ENCODE peak calls at places on chromosomes 7 and 10, in seven cellular contexts. E is HFF-Myc, S is transverse colon, D is cardiac muscle cell, Y is suprapubic skin, U is mammary epithelial cell, P is sigmoid colon. I is an unnamed sample.

GRCh38 chr7:36175872-36176271 is 22.8 kb downstream of the EEPD1 start:
- DNase-seq in E (no peak), S (peak), D (no peak), Y (no peak), U (no peak), P (peak), I (no peak)

GRCh38 chr7:33444501-33444900 is 315.1 kb downstream of the BBS9 start:
- DNase-seq in E (no peak), S (no peak), D (no peak), Y (no peak), U (no peak), P (peak), I (peak)

GRCh38 chr7:1392556-1392955 is 66.7 kb downstream of the MICALL2 start:
- DNase-seq in E (no peak), S (no peak), D (no peak), Y (no peak), U (no peak), P (no peak), I (no peak)

GRCh38 chr7:16669581-16669980 is 23.6 kb downstream of the BZW2 start:
- DNase-seq in E (no peak), S (no peak), D (no peak), Y (no peak), U (no peak), P (no peak), I (peak)

GRCh38 chr7:98232799-98233198 is 19.2 kb downstream of the TECPR1 start:
- DNase-seq in E (no peak), S (no peak), D (no peak), Y (no peak), U (no peak), P (no peak), I (no peak)

GRCh38 chr7:98281757-98282652 is 519 bp downstream of the BRI3 start:
- DNase-seq in E (no peak), S (peak), D (no peak), Y (no peak), U (no peak), P (peak), I (no peak)

GRCh38 chr7:80392229-80393169 is 119.4 kb downstream of the GNAT3 start:
- DNase-seq in E (no peak), S (no peak), D (peak), Y (no peak), U (peak), P (no peak), I (peak)

GRCh38 chr7:46150721-46151120 is 229.6 kb upstream of the IGFBP3 start:
- DNase-seq in E (no peak), S (no peak), D (no peak), Y (no peak), U (no peak), P (no peak), I (peak)

GRCh38 chr7:83148776-83149175 is 13.9 kb downstream of the PCLO start:
- DNase-seq in E (no peak), S (no peak), D (no peak), Y (no peak), U (peak), P (no peak), I (peak)

GRCh38 chr7:116455009-116455408 is 44.5 kb upstream of the CAV2 start:
- DNase-seq in E (no peak), S (no peak), D (no peak), Y (no peak), U (peak), P (no peak), I (peak)

GRCh38 chr7:104536956-104537355 is 208.6 kb downstream of the LHFPL3 start:
- DNase-seq in E (no peak), S (no peak), D (no peak), Y (no peak), U (no peak), P (no peak), I (no peak)

GRCh38 chr7:28999421-28999820 is 41.3 kb upstream of the TRIL start:
- DNase-seq in E (no peak), S (no peak), D (no peak), Y (no peak), U (no peak), P (no peak), I (no peak)

GRCh38 chr7:31002256-31002655 is 38.5 kb downstream of the GHRHR start:
- DNase-seq in E (peak), S (no peak), D (no peak), Y (no peak), U (no peak), P (no peak), I (no peak)

GRCh38 chr7:103123529-103123928 is 25.4 kb downstream of the NAPEPLD start:
- DNase-seq in E (no peak), S (no peak), D (no peak), Y (no peak), U (no peak), P (no peak), I (no peak)

GRCh38 chr10:34102237-34102673 is 712.8 kb downstream of the PARD3 start:
- DNase-seq in E (no peak), S (peak), D (no peak), Y (peak), U (no peak), P (peak), I (peak)

GRCh38 chr7:41010418-41010817 is 692.5 kb downstream of the INHBA start:
- DNase-seq in E (no peak), S (no peak), D (no peak), Y (no peak), U (no peak), P (peak), I (no peak)

GRCh38 chr10:75395955-75396860 is 5.4 kb downstream of the ZNF503 start:
- DNase-seq in E (no peak), S (peak), D (peak), Y (no peak), U (peak), P (no peak), I (no peak)

GRCh38 chr10:129853236-129853946 is 110.7 kb downstream of the EBF3 start:
- DNase-seq in E (no peak), S (no peak), D (no peak), Y (no peak), U (no peak), P (no peak), I (peak)

GRCh38 chr7:25795824-25796235 is 356.2 kb upstream of the NFE2L3 start:
- DNase-seq in E (no peak), S (no peak), D (no peak), Y (no peak), U (no peak), P (no peak), I (peak)

GRCh38 chr7:158815046-158815445 is 14.3 kb downstream of the ESYT2 start:
- DNase-seq in E (no peak), S (no peak), D (peak), Y (no peak), U (no peak), P (no peak), I (peak)

GRCh38 chr7:74494076-74494548 is 40.4 kb downstream of the GTF2IRD1 start:
- DNase-seq in E (no peak), S (no peak), D (no peak), Y (no peak), U (no peak), P (no peak), I (no peak)

GRCh38 chr10:121984463-121984862 is 4.5 kb upstream of the TACC2 start:
- DNase-seq in E (no peak), S (no peak), D (no peak), Y (no peak), U (no peak), P (no peak), I (no peak)

GRCh38 chr10:113058175-113058961 is 108.3 kb downstream of the TCF7L2 start:
- DNase-seq in E (no peak), S (peak), D (peak), Y (no peak), U (peak), P (peak), I (peak)

GRCh38 chr10:11299125-11299524 is 281.5 kb downstream of the CELF2 start:
- DNase-seq in E (no peak), S (no peak), D (no peak), Y (no peak), U (no peak), P (no peak), I (no peak)

GRCh38 chr10:24384954-24385353 is 176.0 kb downstream of the KIAA1217 start:
- DNase-seq in E (no peak), S (no peak), D (peak), Y (no peak), U (no peak), P (no peak), I (no peak)

GRCh38 chr10:71634531-71635164 is 84.9 kb downstream of the C10orf105 start:
- DNase-seq in E (no peak), S (peak), D (peak), Y (no peak), U (no peak), P (no peak), I (no peak)

GRCh38 chr10:5447611-5448071 is 35.3 kb downstream of the NET1 start:
- DNase-seq in E (no peak), S (no peak), D (no peak), Y (no peak), U (peak), P (no peak), I (no peak)

GRCh38 chr7:8625612-8626011 is 192.2 kb downstream of the NXPH1 start:
- DNase-seq in E (no peak), S (no peak), D (no peak), Y (no peak), U (no peak), P (no peak), I (no peak)

GRCh38 chr10:76954838-76955237 is 682.8 kb downstream of the KCNMA1 start:
- DNase-seq in E (no peak), S (no peak), D (no peak), Y (no peak), U (no peak), P (no peak), I (no peak)

GRCh38 chr10:74096777-74097176 is 53.9 kb downstream of the AP3M1 start:
- DNase-seq in E (no peak), S (no peak), D (no peak), Y (no peak), U (no peak), P (no peak), I (no peak)

GRCh38 chr7:14891289-14891688 is 11.3 kb downstream of the DGKB start:
- DNase-seq in E (no peak), S (no peak), D (no peak), Y (no peak), U (no peak), P (no peak), I (no peak)

GRCh38 chr10:113180401-113181154 is 230.5 kb downstream of the TCF7L2 start:
- DNase-seq in E (no peak), S (no peak), D (no peak), Y (no peak), U (no peak), P (no peak), I (no peak)

GRCh38 chr7:26868841-26869505 is 4.6 kb upstream of the SKAP2 start:
- DNase-seq in E (no peak), S (no peak), D (no peak), Y (no peak), U (peak), P (no peak), I (no peak)

GRCh38 chr7:27606270-27607209 is 56.1 kb downstream of the HIBADH start:
- DNase-seq in E (peak), S (no peak), D (peak), Y (no peak), U (peak), P (no peak), I (peak)

GRCh38 chr10:119496282-119496681 is 46.2 kb downstream of the RGS10 start:
- DNase-seq in E (no peak), S (no peak), D (no peak), Y (no peak), U (no peak), P (no peak), I (no peak)

GRCh38 chr7:115672024-115672423 is 358.5 kb downstream of the TFEC start:
- DNase-seq in E (no peak), S (no peak), D (no peak), Y (no peak), U (no peak), P (no peak), I (no peak)

GRCh38 chr10:73907841-73908517 is 3.0 kb upstream of the PLAU start:
- DNase-seq in E (no peak), S (peak), D (no peak), Y (no peak), U (peak), P (peak), I (peak)

GRCh38 chr7:92158660-92159575 is 20.0 kb downstream of the LRRD1 start:
- DNase-seq in E (no peak), S (no peak), D (no peak), Y (no peak), U (peak), P (no peak), I (peak)

GRCh38 chr10:98268694-98269386 is 846 bp upstream of the LOXL4 start:
- DNase-seq in E (no peak), S (no peak), D (no peak), Y (peak), U (no peak), P (no peak), I (peak)

GRCh38 chr10:59227136-59227673 is 50.8 kb downstream of the PHYHIPL start:
- DNase-seq in E (no peak), S (no peak), D (no peak), Y (no peak), U (no peak), P (no peak), I (no peak)

DNA sequence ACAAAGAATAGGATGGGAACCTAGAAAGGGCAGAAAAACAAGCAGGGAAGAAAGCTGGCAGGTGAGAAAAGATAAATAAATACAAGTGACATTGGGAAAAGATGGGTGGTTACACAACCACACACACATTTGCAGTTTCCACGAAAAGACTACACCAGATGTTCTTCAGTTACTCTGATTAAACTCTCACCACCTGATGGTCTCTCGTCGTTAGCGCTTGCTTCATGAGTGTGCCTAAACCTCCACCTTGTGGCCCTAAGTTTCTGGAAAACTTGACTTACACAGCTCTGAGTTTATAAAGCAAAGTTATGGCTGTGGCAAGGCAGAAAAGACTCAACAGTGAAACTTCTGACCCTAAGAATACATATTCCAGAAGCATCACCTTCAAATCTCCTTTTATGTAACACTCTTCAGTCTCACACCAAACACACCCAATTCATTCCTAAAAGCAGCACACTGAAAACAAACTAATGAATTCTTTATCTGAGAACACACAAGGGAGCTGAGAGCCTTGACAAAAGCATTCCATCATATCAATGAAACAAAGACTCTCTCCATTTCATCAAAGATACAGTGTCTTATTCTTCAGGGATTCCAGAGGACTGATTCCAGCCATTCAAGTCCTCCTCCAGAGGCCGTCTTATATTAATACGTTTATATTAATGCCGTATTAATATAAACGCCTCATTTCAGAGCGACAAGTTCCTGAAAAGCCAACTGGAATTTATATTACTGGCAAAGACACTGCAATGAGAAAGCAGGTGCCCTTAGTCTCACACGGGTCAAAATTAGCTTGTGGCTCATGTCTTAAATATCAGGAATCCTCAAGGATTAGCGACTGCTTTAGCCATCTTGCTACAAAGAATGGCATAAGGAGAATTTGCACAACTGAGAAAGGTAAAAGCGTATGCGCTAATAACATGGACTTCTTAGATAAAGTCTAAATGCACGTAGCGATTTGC is 77.6 kb downstream of the RNF216 start:
- DNase-seq in E (no peak), S (no peak), D (no peak), Y (no peak), U (no peak), P (peak), I (no peak)
- H3K4me3 ChIP-seq in E (no peak), S (no peak), D (no peak), Y (no peak), U (no peak), P (no peak), I (no peak)

GRCh38 chr7:50476953-50477625 is 26.9 kb upstream of the FIGNL1 start:
- DNase-seq in E (no peak), S (no peak), D (no peak), Y (no peak), U (no peak), P (no peak), I (no peak)

GRCh38 chr7:50474382-50475155 is 24.4 kb upstream of the FIGNL1 start:
- DNase-seq in E (no peak), S (no peak), D (no peak), Y (no peak), U (no peak), P (no peak), I (peak)

GRCh38 chr7:50475340-50475739 is 25.2 kb upstream of the FIGNL1 start:
- DNase-seq in E (no peak), S (no peak), D (no peak), Y (no peak), U (no peak), P (no peak), I (no peak)

GRCh38 chr7:50479743-50480517 is 29.8 kb upstream of the FIGNL1 start:
- DNase-seq in E (no peak), S (no peak), D (no peak), Y (no peak), U (no peak), P (no peak), I (no peak)

GRCh38 chr7:50477640-50478039 is 27.5 kb upstream of the FIGNL1 start:
- DNase-seq in E (no peak), S (no peak), D (no peak), Y (no peak), U (no peak), P (no peak), I (no peak)
- TF ChIP-seq CTCF in E (no peak), S (no peak), D (no peak), Y (no peak), U (no peak), P (no peak), I (no peak)

GRCh38 chr10:70145666-70146488 is 623 bp downstream of the TYSND1 start:
- DNase-seq in E (peak), S (peak), D (peak), Y (peak), U (peak), P (peak), I (peak)

GRCh38 chr10:70146489-70147488 is at the start of gene TYSND1:
- DNase-seq in E (peak), S (peak), D (peak), Y (peak), U (peak), P (peak), I (peak)

GRCh38 chr10:70142555-70142954 is 3.9 kb downstream of the TYSND1 start:
- DNase-seq in E (no peak), S (no peak), D (no peak), Y (peak), U (no peak), P (peak), I (no peak)

GRCh38 chr10:70144372-70145110 is 2.0 kb downstream of the TYSND1 start:
- DNase-seq in E (no peak), S (no peak), D (no peak), Y (peak), U (no peak), P (no peak), I (no peak)

DNA sequence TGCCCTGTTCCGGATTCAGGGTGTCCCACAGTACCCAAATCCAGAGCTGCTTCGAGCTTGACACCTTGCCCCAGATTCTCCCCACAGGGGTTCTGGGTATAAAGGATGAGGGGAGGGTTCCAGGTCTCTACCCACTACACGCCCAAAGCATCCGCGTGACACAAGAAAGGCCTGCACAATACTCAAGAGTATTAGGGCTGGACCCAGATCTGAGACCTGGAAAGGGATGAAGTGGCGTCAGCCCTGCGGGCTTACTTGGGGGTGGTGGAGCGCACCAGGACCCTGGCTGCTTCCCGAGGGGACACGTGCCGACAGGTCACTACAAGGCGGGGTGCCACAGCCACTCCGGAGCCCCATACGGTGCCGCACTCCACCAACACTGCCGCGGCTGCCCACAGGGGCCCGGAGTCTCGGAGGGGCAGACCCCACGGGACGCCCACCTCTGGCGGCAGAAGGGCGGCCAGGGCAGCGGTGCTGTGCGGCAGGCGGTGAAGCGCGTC is 1.3 kb downstream of the TYSND1 start:
- DNase-seq in E (no peak), S (peak), D (no peak), Y (peak), U (no peak), P (peak), I (no peak)
- H3K4me3 ChIP-seq in E (peak), S (peak), D (peak), Y (peak), U (peak), P (peak), I (peak)

GRCh38 chr10:8114741-8115340 is 60.4 kb downstream of the GATA3 start:
- DNase-seq in E (no peak), S (no peak), D (no peak), Y (no peak), U (no peak), P (no peak), I (no peak)
- TF ChIP-seq CTCF in E (no peak), S (no peak), D (no peak), Y (no peak), U (no peak), P (no peak), I (no peak)

DNA sequence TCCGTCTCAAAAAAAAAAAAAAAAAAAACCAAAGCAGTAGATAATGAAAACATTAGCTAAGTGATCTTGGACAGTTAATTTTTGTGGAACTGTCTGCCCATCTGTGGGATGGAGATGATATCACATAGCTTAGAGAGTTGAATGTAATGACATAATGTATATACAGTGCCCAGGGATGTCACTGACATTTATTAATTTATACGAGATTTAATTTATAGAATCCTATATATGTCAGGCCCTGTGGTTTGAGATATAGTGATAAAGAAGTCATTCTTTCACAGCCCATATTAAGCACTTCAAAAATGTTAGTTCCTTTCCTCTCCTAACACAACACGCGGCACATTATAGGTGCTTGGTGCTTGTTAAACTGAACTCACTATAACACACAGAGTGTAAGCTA is 4.0 kb downstream of the ENO4 start:
- DNase-seq in E (no peak), S (no peak), D (no peak), Y (no peak), U (no peak), P (no peak), I (no peak)
- H3K4me3 ChIP-seq in E (no peak), S (no peak), D (no peak), Y (no peak), U (no peak), P (no peak), I (no peak)